ENCODE peak calls at places on chromosomes 11 and 22, in ten cellular contexts. F, G, U, J, K, I, P, Q, Y and V are unnamed samples.

GRCh38 chr11:103582351-103582909 is 454.0 kb upstream of the DDI1 start:
- DNase-seq in F (no peak), G (no peak), U (no peak), J (peak), K (no peak), I (peak), P (no peak), Q (no peak), Y (no peak), V (no peak)

GRCh38 chr11:117479372-117479771 is 151.7 kb downstream of the CEP164 start:
- DNase-seq in F (no peak), G (no peak), U (no peak), J (no peak), K (no peak), I (no peak), P (no peak), Q (no peak), Y (no peak), V (no peak)

GRCh38 chr22:39724857-39725256 is 154.3 kb downstream of the CACNA1I start:
- DNase-seq in F (no peak), G (no peak), U (no peak), J (no peak), K (no peak), I (no peak), P (no peak), Q (no peak), Y (no peak), V (no peak)

GRCh38 chr22:23888615-23889401 is 5.4 kb upstream of the MIF start:
- DNase-seq in F (no peak), G (no peak), U (no peak), J (peak), K (no peak), I (no peak), P (no peak), Q (no peak), Y (peak), V (peak)

GRCh38 chr11:27619039-27619438 is 81.2 kb downstream of the BDNF start:
- DNase-seq in F (no peak), G (no peak), U (no peak), J (no peak), K (no peak), I (no peak), P (no peak), Q (no peak), Y (no peak), V (no peak)

GRCh38 chr22:39068033-39068785 is 8.9 kb upstream of the APOBEC3G start:
- DNase-seq in F (no peak), G (no peak), U (no peak), J (no peak), K (no peak), I (no peak), P (no peak), Q (no peak), Y (no peak), V (no peak)

GRCh38 chr22:27262371-27262770 is 539.2 kb downstream of the MN1 start:
- DNase-seq in F (no peak), G (no peak), U (no peak), J (no peak), K (no peak), I (no peak), P (no peak), Q (no peak), Y (no peak), V (no peak)

GRCh38 chr11:64652586-64653387 is 61.8 kb downstream of the SLC22A12 start:
- DNase-seq in F (peak), G (peak), U (peak), J (peak), K (peak), I (peak), P (peak), Q (peak), Y (peak), V (peak)

GRCh38 chr22:48239461-48240164 is 1477.2 kb downstream of the TBC1D22A start:
- DNase-seq in F (no peak), G (no peak), U (no peak), J (no peak), K (no peak), I (no peak), P (no peak), Q (no peak), Y (no peak), V (no peak)

GRCh38 chr22:37065961-37066360 is 14.4 kb downstream of the KCTD17 start:
- DNase-seq in F (no peak), G (no peak), U (no peak), J (no peak), K (no peak), I (no peak), P (no peak), Q (no peak), Y (no peak), V (no peak)

GRCh38 chr11:2800655-2801531 is 84.7 kb downstream of the CDKN1C start:
- DNase-seq in F (no peak), G (peak), U (peak), J (no peak), K (no peak), I (no peak), P (no peak), Q (no peak), Y (no peak), V (no peak)

GRCh38 chr11:81915045-81915444 is 818.6 kb downstream of the FAM181B start:
- DNase-seq in F (no peak), G (no peak), U (no peak), J (no peak), K (no peak), I (peak), P (no peak), Q (no peak), Y (no peak), V (no peak)

GRCh38 chr22:49657275-49657973 is 170.2 kb downstream of the BRD1 start:
- DNase-seq in F (peak), G (peak), U (peak), J (no peak), K (no peak), I (no peak), P (peak), Q (no peak), Y (no peak), V (no peak)

GRCh38 chr11:66975403-66976047 is 421 bp downstream of the C11orf86 start:
- DNase-seq in F (no peak), G (no peak), U (no peak), J (no peak), K (no peak), I (no peak), P (no peak), Q (no peak), Y (no peak), V (no peak)

GRCh38 chr11:66020618-66021357 is 5.5 kb downstream of the CATSPER1 start:
- DNase-seq in F (no peak), G (no peak), U (no peak), J (peak), K (peak), I (no peak), P (no peak), Q (no peak), Y (no peak), V (no peak)

GRCh38 chr11:70611890-70612289 is 213.6 kb downstream of the CTTN start:
- DNase-seq in F (no peak), G (no peak), U (no peak), J (no peak), K (no peak), I (no peak), P (no peak), Q (no peak), Y (no peak), V (no peak)

GRCh38 chr11:78806214-78807004 is 231.7 kb upstream of the NARS2 start:
- DNase-seq in F (no peak), G (no peak), U (peak), J (no peak), K (no peak), I (no peak), P (no peak), Q (no peak), Y (no peak), V (no peak)

GRCh38 chr22:39242809-39243442 is 1.9 kb downstream of the PDGFB start:
- DNase-seq in F (no peak), G (peak), U (no peak), J (no peak), K (peak), I (peak), P (peak), Q (no peak), Y (peak), V (no peak)

GRCh38 chr11:110778351-110778750 is 66.1 kb upstream of the ARHGAP20 start:
- DNase-seq in F (no peak), G (no peak), U (no peak), J (peak), K (no peak), I (no peak), P (no peak), Q (no peak), Y (no peak), V (no peak)

GRCh38 chr11:73157141-73158010 is 15.3 kb upstream of the FCHSD2 start:
- DNase-seq in F (no peak), G (no peak), U (peak), J (peak), K (no peak), I (no peak), P (no peak), Q (no peak), Y (no peak), V (no peak)

GRCh38 chr22:50206599-50206998 is 5.8 kb downstream of the SELENOO start:
- DNase-seq in F (no peak), G (no peak), U (peak), J (peak), K (no peak), I (no peak), P (no peak), Q (no peak), Y (no peak), V (no peak)

GRCh38 chr11:123559418-123559817 is 95.0 kb downstream of the SCN3B start:
- DNase-seq in F (no peak), G (no peak), U (no peak), J (no peak), K (no peak), I (no peak), P (no peak), Q (peak), Y (peak), V (no peak)

GRCh38 chr11:82731691-82732277 is 1.9 kb downstream of the FAM181B start:
- DNase-seq in F (no peak), G (no peak), U (no peak), J (no peak), K (no peak), I (no peak), P (no peak), Q (no peak), Y (no peak), V (no peak)

GRCh38 chr22:39117585-39118191 is 20.6 kb downstream of the APOBEC3H start:
- DNase-seq in F (peak), G (peak), U (no peak), J (peak), K (no peak), I (peak), P (peak), Q (peak), Y (peak), V (no peak)

GRCh38 chr11:21465203-21465602 is 727.7 kb upstream of the ANO5 start:
- DNase-seq in F (no peak), G (no peak), U (no peak), J (no peak), K (no peak), I (peak), P (no peak), Q (no peak), Y (no peak), V (no peak)

GRCh38 chr22:32325811-32326237 is 31.8 kb upstream of the RFPL3 start:
- DNase-seq in F (no peak), G (no peak), U (no peak), J (no peak), K (no peak), I (no peak), P (no peak), Q (no peak), Y (no peak), V (no peak)

GRCh38 chr22:25404923-25405853 is 159.3 kb upstream of the GRK3 start:
- DNase-seq in F (peak), G (peak), U (peak), J (peak), K (peak), I (peak), P (peak), Q (no peak), Y (peak), V (peak)

GRCh38 chr11:694563-695331 is at the start of gene DEAF1:
- DNase-seq in F (peak), G (peak), U (peak), J (peak), K (peak), I (peak), P (peak), Q (peak), Y (peak), V (peak)

GRCh38 chr11:61116426-61117214 is 14.3 kb downstream of the CD5 start:
- DNase-seq in F (no peak), G (no peak), U (no peak), J (no peak), K (no peak), I (no peak), P (no peak), Q (no peak), Y (no peak), V (no peak)

GRCh38 chr11:32597914-32598313 is 14.3 kb downstream of the EIF3M start:
- DNase-seq in F (no peak), G (no peak), U (no peak), J (no peak), K (no peak), I (no peak), P (no peak), Q (no peak), Y (no peak), V (no peak)

GRCh38 chr22:36419177-36419911 is 31.6 kb upstream of the MYH9 start:
- DNase-seq in F (no peak), G (peak), U (peak), J (peak), K (no peak), I (no peak), P (no peak), Q (no peak), Y (peak), V (no peak)

GRCh38 chr11:1468473-1469066 is 18.0 kb downstream of the MOB2 start:
- DNase-seq in F (no peak), G (no peak), U (no peak), J (no peak), K (no peak), I (no peak), P (no peak), Q (no peak), Y (no peak), V (no peak)

GRCh38 chr11:1625541-1625940 is 3.6 kb upstream of the KRTAP5-4 start:
- DNase-seq in F (no peak), G (no peak), U (no peak), J (no peak), K (no peak), I (no peak), P (no peak), Q (no peak), Y (no peak), V (no peak)

GRCh38 chr11:47109051-47109791 is 67.5 kb downstream of the ARFGAP2 start:
- DNase-seq in F (no peak), G (no peak), U (no peak), J (peak), K (no peak), I (no peak), P (no peak), Q (no peak), Y (peak), V (no peak)

GRCh38 chr11:114172055-114172861 is 112.7 kb downstream of the ZBTB16 start:
- DNase-seq in F (no peak), G (no peak), U (no peak), J (no peak), K (no peak), I (peak), P (no peak), Q (no peak), Y (no peak), V (no peak)

GRCh38 chr11:13259374-13259773 is 18.2 kb upstream of the BMAL1 start:
- DNase-seq in F (no peak), G (no peak), U (no peak), J (no peak), K (no peak), I (no peak), P (no peak), Q (no peak), Y (no peak), V (no peak)

GRCh38 chr22:39535302-39535805 is 2.8 kb upstream of the RPS19BP1 start:
- DNase-seq in F (no peak), G (no peak), U (no peak), J (no peak), K (no peak), I (peak), P (no peak), Q (no peak), Y (no peak), V (no peak)